ENCODE peak calls at places on chromosomes 5 and 9, in eight cellular contexts. J, K, D, Q, A, W, X and I are unnamed samples.

GRCh38 chr5:58754250-58754649 is 171.4 kb downstream of the RAB3C start:
- DNase-seq in D (no peak), A (no peak), Q (no peak), K (no peak), X (no peak), J (no peak), W (no peak), I (no peak)

GRCh38 chr9:117081641-117082317 is 333.1 kb downstream of the ASTN2 start:
- DNase-seq in A (no peak), X (no peak), K (no peak), W (no peak), J (peak; percentile 54), Q (no peak), D (no peak), I (peak; percentile 33)

GRCh38 chr5:5524327-5524726 is 101.8 kb downstream of the ICE1 start:
- DNase-seq in W (no peak), Q (no peak), K (no peak), J (no peak), X (no peak), A (no peak), D (no peak), I (no peak)

GRCh38 chr5:145923405-145923804 is 13.0 kb upstream of the SH3RF2 start:
- DNase-seq in D (no peak), J (no peak), X (no peak), Q (no peak), A (no peak), K (no peak), W (no peak), I (no peak)

GRCh38 chr9:134041649-134041962 is 16.3 kb downstream of the BRD3OS start:
- DNase-seq in J (no peak), A (no peak), W (no peak), D (no peak), Q (no peak), K (no peak), X (no peak), I (no peak)

GRCh38 chr5:6464441-6464840 is 15.8 kb downstream of the UBE2QL1 start:
- DNase-seq in X (no peak), K (no peak), A (no peak), D (no peak), W (no peak), J (no peak), Q (no peak), I (no peak)

GRCh38 chr5:154176191-154176590 is 14.3 kb upstream of the GALNT10 start:
- DNase-seq in D (no peak), K (no peak), J (no peak), X (no peak), A (peak; percentile 54), Q (no peak), W (no peak), I (peak; percentile 90)

GRCh38 chr9:97696823-97697601 is at the start of gene XPA:
- DNase-seq in Q (peak; percentile 99), K (peak; percentile 94), D (peak; percentile 99), W (peak; percentile 100), A (peak; percentile 36), X (peak; percentile 90), J (peak; percentile 98), I (peak; percentile 74)

GRCh38 chr5:178777557-178777956 is 47.1 kb upstream of the ZNF354A start:
- DNase-seq in Q (no peak), K (no peak), X (no peak), W (no peak), A (no peak), D (no peak), J (no peak), I (no peak)

GRCh38 chr5:36444582-36444999 is 142.9 kb upstream of the RANBP3L start:
- DNase-seq in A (no peak), W (peak; percentile 80), X (peak; percentile 30), J (no peak), Q (no peak), D (no peak), K (no peak), I (no peak)

GRCh38 chr5:120457839-120458507 is 6.1 kb upstream of the PRR16 start:
- DNase-seq in D (peak; percentile 56), X (peak; percentile 57), W (peak; percentile 27), K (peak; percentile 32), J (peak; percentile 98), Q (peak; percentile 42), A (no peak), I (peak; percentile 21)

GRCh38 chr9:111038336-111039202 is at the start of gene LPAR1:
- DNase-seq in D (peak; percentile 56), J (no peak), X (peak; percentile 57), A (no peak), K (no peak), Q (peak; percentile 29), W (peak; percentile 77), I (no peak)

GRCh38 chr5:136769900-136770684 is 404.7 kb upstream of the TRPC7 start:
- DNase-seq in Q (peak; percentile 69), X (peak; percentile 52), D (peak; percentile 81), K (peak; percentile 6), W (peak; percentile 91), J (peak; percentile 55), A (no peak), I (peak; percentile 28)